ENCODE peak calls at places on chromosomes 3 and 15, in seven cellular contexts. Q is activated naive CD4-positive, alpha-beta T cell treated with anti-CD3 and anti-CD28 coated beads, Interleukin-2, amount 50 U/mL, for 72 hours; D is bronchial epithelial cell; O is NB4; K is KBM-7; J is GM20000; B is transverse colon. L is an unnamed sample.

GRCh38 chr15:91348812-91349500 is 248.9 kb downstream of the SV2B start:
- DNase-seq in K (no peak), J (no peak), B (no peak), O (peak), D (peak), Q (no peak), L (peak)

GRCh38 chr3:64518950-64519349 is 168.8 kb downstream of the ADAMTS9 start:
- DNase-seq in J (no peak), B (no peak), O (no peak), Q (no peak), D (peak), K (no peak), L (no peak)

GRCh38 chr15:57235865-57236264 is 140.4 kb upstream of the CGNL1 start:
- DNase-seq in Q (no peak), K (peak), B (no peak), D (no peak), O (no peak), J (no peak), L (no peak)

GRCh38 chr3:191627064-191627463 is 166.1 kb downstream of the PYDC2 start:
- DNase-seq in K (no peak), D (no peak), B (no peak), Q (no peak), J (no peak), O (no peak), L (no peak)

GRCh38 chr15:29268706-29269484 is 727 bp downstream of the NSMCE3 start:
- DNase-seq in D (peak), Q (peak), O (peak), K (peak), J (peak), B (peak), L (no peak)

GRCh38 chr3:126550488-126551051 is 8.2 kb downstream of the C3orf22 start:
- DNase-seq in K (no peak), J (no peak), Q (no peak), O (no peak), B (peak), D (no peak), L (peak)

GRCh38 chr3:157958471-157958870 is 147.7 kb downstream of the SHOX2 start:
- DNase-seq in J (no peak), K (no peak), O (peak), D (no peak), B (no peak), Q (no peak), L (no peak)

GRCh38 chr15:70321106-70321809 is 223.5 kb upstream of the TLE3 start:
- DNase-seq in D (no peak), B (no peak), J (no peak), O (no peak), K (no peak), Q (no peak), L (no peak)

GRCh38 chr15:82570721-82571519 is 30.7 kb upstream of the RPS17 start:
- DNase-seq in K (no peak), J (no peak), Q (no peak), B (no peak), D (no peak), O (no peak), L (no peak)

GRCh38 chr3:58062469-58062868 is 54.2 kb downstream of the FLNB start:
- DNase-seq in B (no peak), Q (no peak), D (no peak), O (no peak), K (no peak), J (no peak), L (no peak)